ENCODE peak calls at places on chromosomes 1 and 21, in five cellular contexts. A is GM23248, O is A673, U is iPS DF 6.9, W is fibroblast of lung. S is an unnamed sample.

GRCh38 chr1:181149326-181150000 is 61.0 kb downstream of the IER5 start:
- DNase-seq in A (no peak), O (no peak), U (no peak), W (no peak), S (no peak)

GRCh38 chr1:93690921-93691789 is 9.5 kb upstream of the BCAR3 start:
- DNase-seq in A (no peak), O (no peak), U (no peak), W (no peak), S (no peak)

GRCh38 chr1:103525114-103525606 is 339 bp upstream of the RNPC3 start:
- DNase-seq in A (peak; percentile 75), O (peak; percentile 51), U (peak; percentile 7), W (peak; percentile 39), S (no peak)

GRCh38 chr1:244834596-244835275 is 722 bp upstream of the COX20 start:
- DNase-seq in A (peak; percentile 95), O (peak; percentile 96), U (no peak), W (peak; percentile 90), S (peak; percentile 90)

GRCh38 chr1:183101841-183102276 is 78.6 kb downstream of the LAMC1 start:
- DNase-seq in A (peak; percentile 30), O (no peak), U (no peak), W (no peak), S (no peak)

GRCh38 chr1:11070876-11071275 is 11.1 kb upstream of the SRM start:
- DNase-seq in A (no peak), O (no peak), U (no peak), W (no peak), S (no peak)

GRCh38 chr21:43644609-43645008 is 14.7 kb downstream of the HSF2BP start:
- DNase-seq in A (peak; percentile 88), O (no peak), U (no peak), W (peak; percentile 82), S (peak; percentile 77)

GRCh38 chr1:46689326-46689725 is 17.7 kb downstream of the TEX38 start:
- DNase-seq in A (no peak), O (peak; percentile 17), U (no peak), W (peak; percentile 30), S (no peak)

GRCh38 chr1:240797050-240797449 is 185.1 kb upstream of the GREM2 start:
- DNase-seq in A (peak; percentile 60), O (no peak), U (no peak), W (peak; percentile 63), S (no peak)

GRCh38 chr1:83815348-83815747 is 183.6 kb downstream of the TTLL7 start:
- DNase-seq in A (peak; percentile 80), O (no peak), U (no peak), W (peak; percentile 21), S (no peak)

GRCh38 chr1:62841587-62842169 is 57.7 kb downstream of the ATG4C start:
- DNase-seq in A (peak; percentile 68), O (peak; percentile 84), U (peak; percentile 35), W (peak; percentile 42), S (no peak)

GRCh38 chr1:232950919-232951579 is 638 bp downstream of the NTPCR start:
- DNase-seq in A (peak; percentile 37), O (peak; percentile 8), U (no peak), W (peak; percentile 70), S (no peak)

GRCh38 chr1:83857108-83857507 is 141.8 kb downstream of the TTLL7 start:
- DNase-seq in A (peak; percentile 61), O (peak; percentile 36), U (no peak), W (peak; percentile 24), S (no peak)

GRCh38 chr1:160078392-160079195 is 2.7 kb upstream of the KCNJ9 start:
- DNase-seq in A (peak; percentile 63), O (peak; percentile 66), U (no peak), W (no peak), S (no peak)

GRCh38 chr1:41280189-41281032 is 38.3 kb upstream of the SCMH1 start:
- DNase-seq in A (no peak), O (no peak), U (no peak), W (no peak), S (no peak)

DNA sequence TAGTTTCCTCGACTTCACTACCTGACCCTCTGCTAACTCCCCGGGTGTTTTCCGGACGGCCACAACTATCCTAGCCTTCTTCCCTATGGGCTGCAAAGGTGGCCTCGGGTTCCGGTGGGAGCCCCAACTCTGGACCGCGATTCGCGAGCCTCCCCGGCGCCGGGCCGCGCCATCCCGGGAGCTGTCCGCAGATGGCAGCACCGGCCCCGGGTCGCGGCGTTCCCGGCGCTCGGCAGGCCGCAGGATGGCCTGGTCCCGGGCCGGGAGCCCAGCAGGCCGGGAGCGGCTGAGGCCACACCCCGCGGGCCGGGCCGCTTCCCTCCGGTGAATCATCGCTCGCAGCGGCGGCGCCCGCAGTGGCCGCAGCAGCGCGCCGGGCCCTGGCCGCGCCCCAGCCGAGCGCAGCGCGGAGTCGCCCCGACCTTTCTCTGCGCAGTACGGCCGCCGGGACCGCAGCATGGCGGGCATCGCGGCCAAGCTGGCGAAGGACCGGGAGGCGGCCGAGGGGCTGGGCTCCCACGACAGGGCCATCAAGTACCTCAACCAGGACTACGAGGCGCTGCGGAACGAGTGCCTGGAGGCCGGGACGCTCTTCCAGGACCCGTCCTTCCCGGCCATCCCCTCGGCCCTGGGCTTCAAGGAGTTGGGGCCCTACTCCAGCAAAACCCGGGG is at the start of gene CAPN2:
- DNase-seq in A (peak; percentile 98), O (peak; percentile 80), U (no peak), W (peak; percentile 85), S (peak; percentile 80)
- H3K4me1 ChIP-seq in A (peaks cover 53% of the 10 kb centered on the region), O (peaks cover 48% of the 10 kb centered on the region), U (peaks cover 2% of the 10 kb centered on the region), W (peaks cover 35% of the 10 kb centered on the region), S (no peaks in the 10 kb centered on the region)

DNA sequence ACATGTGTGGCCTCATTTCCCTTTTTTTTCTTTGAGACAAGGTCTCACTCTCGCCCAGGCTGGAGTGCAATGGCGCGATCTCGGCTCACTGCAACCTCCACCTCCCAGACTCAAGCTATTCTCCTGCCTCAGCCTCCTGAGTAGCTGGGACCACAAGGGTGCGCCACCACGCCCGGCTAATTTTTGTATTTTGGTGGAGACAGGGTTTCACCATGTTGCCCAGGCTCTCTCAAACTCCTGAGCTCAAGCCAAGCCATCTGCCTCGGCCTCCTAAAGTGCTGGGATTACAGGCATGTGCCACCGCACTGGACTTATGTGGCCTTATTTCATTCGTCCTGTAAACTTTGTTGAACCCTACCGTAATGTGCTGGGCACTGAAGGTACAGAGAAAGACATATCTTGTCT is 569 bp upstream of the WARS2 start:
- DNase-seq in A (peak; percentile 42), O (peak; percentile 65), U (no peak), W (no peak), S (peak; percentile 62)
- H3K27ac ChIP-seq in A (peak overlapping the region; percentile 99), O (peak overlapping the region; percentile 99), U (no peak overlapping the region), W (peak overlapping the region; percentile 99), S (peak overlapping the region; percentile 97)

GRCh38 chr1:178057863-178058576 is 35.9 kb upstream of the RASAL2 start:
- DNase-seq in A (peak; percentile 81), O (peak; percentile 71), U (no peak), W (peak; percentile 76), S (peak; percentile 76)

GRCh38 chr1:178065250-178065649 is 28.7 kb upstream of the RASAL2 start:
- DNase-seq in A (no peak), O (no peak), U (no peak), W (no peak), S (no peak)

GRCh38 chr1:178064191-178064821 is 29.6 kb upstream of the RASAL2 start:
- DNase-seq in A (no peak), O (no peak), U (no peak), W (no peak), S (no peak)

GRCh38 chr1:178060789-178061556 is 32.9 kb upstream of the RASAL2 start:
- DNase-seq in A (peak; percentile 90), O (peak; percentile 63), U (peak; percentile 41), W (peak; percentile 93), S (no peak)

GRCh38 chr1:178061632-178062031 is 32.3 kb upstream of the RASAL2 start:
- DNase-seq in A (no peak), O (no peak), U (no peak), W (no peak), S (no peak)
- H3K4me1 ChIP-seq in A (peaks cover 51% of the 10 kb centered on the region), O (peaks cover 26% of the 10 kb centered on the region), U (peaks cover 4% of the 10 kb centered on the region), W (peaks cover 18% of the 10 kb centered on the region), S (no peaks in the 10 kb centered on the region)

GRCh38 chr21:42276076-42276475 is 39.1 kb downstream of the TFF3 start:
- DNase-seq in A (no peak), O (no peak), U (no peak), W (no peak), S (no peak)

GRCh38 chr21:42278750-42279149 is 36.5 kb downstream of the TFF3 start:
- DNase-seq in A (no peak), O (no peak), U (no peak), W (no peak), S (no peak)

GRCh38 chr21:42279341-42279871 is 35.8 kb downstream of the TFF3 start:
- DNase-seq in A (no peak), O (no peak), U (no peak), W (no peak), S (no peak)

GRCh38 chr21:42276526-42277154 is 38.6 kb downstream of the TFF3 start:
- DNase-seq in A (no peak), O (no peak), U (no peak), W (no peak), S (no peak)

DNA sequence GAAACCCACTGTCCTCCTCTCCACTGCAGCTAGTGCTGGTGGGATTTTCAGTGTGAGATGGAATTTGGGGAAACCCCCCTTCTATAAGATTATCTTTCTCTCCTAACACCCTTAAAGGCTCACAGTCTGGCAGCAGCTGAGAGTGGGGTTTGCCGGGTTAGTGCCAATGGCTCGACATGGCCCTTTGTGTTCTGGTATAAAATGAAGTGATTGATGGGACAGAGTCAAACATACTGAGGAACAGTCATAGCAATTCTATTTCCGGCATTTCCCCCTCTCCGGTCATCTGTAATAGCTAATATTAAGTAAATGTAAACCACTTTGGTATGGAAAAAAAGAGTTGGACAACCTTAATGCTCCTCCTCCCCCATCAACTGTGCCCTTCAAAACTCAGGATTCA is 37.6 kb downstream of the TFF3 start:
- DNase-seq in A (no peak), O (no peak), U (no peak), W (peak; percentile 24), S (no peak)
- H3K27ac ChIP-seq in A (no peak overlapping the region), O (no peak overlapping the region), U (no peak overlapping the region), W (no peak overlapping the region), S (no peak overlapping the region)

GRCh38 chr1:43849670-43850069 is 83.9 kb upstream of the ARTN start:
- DNase-seq in A (no peak), O (no peak), U (no peak), W (no peak), S (no peak)
- H3K4me1 ChIP-seq in A (peaks cover 19% of the 10 kb centered on the region), O (peaks cover 43% of the 10 kb centered on the region), U (no peaks in the 10 kb centered on the region), W (peaks cover 4% of the 10 kb centered on the region), S (no peaks in the 10 kb centered on the region)